ENCODE peak calls at places on chromosomes 13 and 19, in eight cellular contexts. A, X, R, Z, F, O, V and B are unnamed samples.
A peak's percentile ranks its signal among the peaks of the same experiment; 100 is the strongest.

GRCh38 chr13:66660013-66660804 is 569.9 kb downstream of the PCDH9 start:
- DNase-seq in Z (no peak), A (no peak), O (peak; percentile 62), X (peak; percentile 79), R (no peak), V (no peak), F (peak; percentile 74), B (peak; percentile 67)

GRCh38 chr19:32543107-32543900 is 37.7 kb upstream of the PDCD5 start:
- DNase-seq in O (peak; percentile 10), F (peak; percentile 12), Z (no peak), V (no peak), X (peak; percentile 22), R (no peak), A (no peak), B (peak; percentile 23)

GRCh38 chr19:37413243-37414084 is 42.6 kb downstream of the ZNF527 start:
- DNase-seq in F (no peak), R (no peak), O (no peak), V (no peak), Z (no peak), A (no peak), X (peak; percentile 8), B (no peak)

GRCh38 chr13:97904059-97904458 is 49.4 kb upstream of the IPO5 start:
- DNase-seq in F (no peak), X (no peak), O (no peak), A (no peak), V (no peak), Z (no peak), R (no peak), B (peak; percentile 31)

GRCh38 chr19:51194527-51195315 is 30.2 kb upstream of the CD33 start:
- DNase-seq in A (no peak), O (no peak), X (no peak), R (no peak), F (no peak), V (no peak), Z (no peak), B (no peak)

GRCh38 chr19:34017024-34017423 is 155.3 kb upstream of the LSM14A start:
- DNase-seq in A (no peak), X (no peak), R (no peak), F (no peak), Z (no peak), V (no peak), O (no peak), B (no peak)

GRCh38 chr19:37594982-37595382 is 306 bp downstream of the ZNF540 start:
- DNase-seq in R (peak; percentile 47), O (peak; percentile 54), V (no peak), Z (peak; percentile 71), X (peak; percentile 65), A (peak; percentile 58), F (peak; percentile 74), B (peak; percentile 59)

GRCh38 chr13:41130356-41130755 is 2.2 kb downstream of the KBTBD6 start:
- DNase-seq in Z (no peak), R (no peak), V (no peak), X (no peak), O (no peak), A (no peak), F (no peak), B (no peak)

GRCh38 chr19:49809155-49809986 is 3.7 kb downstream of the FUZ start:
- DNase-seq in V (peak; percentile 52), A (peak; percentile 66), Z (peak; percentile 75), X (peak; percentile 70), F (peak; percentile 16), R (no peak), O (no peak), B (peak; percentile 56)

GRCh38 chr19:49434907-49435577 is 6.3 kb downstream of the SLC17A7 start:
- DNase-seq in V (no peak), Z (no peak), F (no peak), O (no peak), R (no peak), X (no peak), A (no peak), B (no peak)

GRCh38 chr19:46351241-46352041 is 4.6 kb downstream of the PPP5C start:
- DNase-seq in O (peak; percentile 63), R (no peak), F (peak; percentile 35), X (peak; percentile 79), Z (peak; percentile 57), A (peak; percentile 65), V (no peak), B (peak; percentile 81)
- H3K4me3 ChIP-seq in O (no peak overlapping the region), R (no peak overlapping the region), F (no peak overlapping the region), X (no peak overlapping the region), Z (no peak overlapping the region), A (peak overlapping the region; percentile 3), V (no peak overlapping the region), B (no peak overlapping the region)

DNA sequence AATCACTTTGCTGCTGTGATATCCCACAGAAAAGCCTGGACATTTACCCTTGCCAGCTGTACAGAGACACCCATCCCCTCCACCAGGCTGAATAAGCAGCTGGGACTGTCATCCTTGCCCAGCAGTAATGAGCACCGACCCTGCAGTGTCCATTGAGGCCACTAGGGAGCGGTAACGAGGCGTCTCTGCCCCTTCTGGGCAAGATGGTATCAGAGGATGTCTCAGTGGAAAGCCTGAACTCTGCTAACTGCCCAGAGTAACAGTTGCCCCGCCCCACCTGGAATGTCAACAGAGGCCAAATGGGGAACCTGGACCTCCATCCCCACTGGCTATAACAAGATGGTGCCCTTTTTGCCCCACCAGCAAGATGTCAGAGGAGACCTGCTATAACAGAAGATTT is 22.8 kb upstream of the CEACAM20 start:
- DNase-seq in F (no peak), O (peak; percentile 24), Z (no peak), R (no peak), A (no peak), V (peak; percentile 14), X (peak; percentile 26), B (peak; percentile 16)
- TF ChIP-seq CTCF in F (peak; percentile 36), O (peak; percentile 74), Z (peak; percentile 12), R (no peak), A (peak; percentile 10), V (peak; percentile 55), X (peak; percentile 61), B (peak; percentile 58)

GRCh38 chr19:28155265-28155664 is 1057.7 kb downstream of the UQCRFS1 start:
- DNase-seq in A (no peak), O (no peak), F (no peak), R (no peak), X (no peak), V (no peak), Z (no peak), B (no peak)
- H3K4me3 ChIP-seq in A (no peak overlapping the region), O (no peak overlapping the region), F (no peak overlapping the region), R (no peak overlapping the region), X (no peak overlapping the region), V (no peak overlapping the region), Z (no peak overlapping the region), B (no peak overlapping the region)

GRCh38 chr19:35294859-35295258 is 2.9 kb downstream of the MAG start:
- DNase-seq in R (no peak), X (peak; percentile 25), F (no peak), Z (no peak), V (no peak), O (no peak), A (no peak), B (peak; percentile 38)
- TF ChIP-seq CTCF in R (no peak), X (no peak), F (no peak), Z (no peak), V (no peak), O (no peak), A (no peak), B (no peak)

GRCh38 chr19:48044561-48044960 is 682 bp upstream of the CABP5 start:
- DNase-seq in V (no peak), A (no peak), R (no peak), O (no peak), Z (no peak), X (no peak), F (no peak), B (peak; percentile 6)

GRCh38 chr19:48041877-48042580 is 1.9 kb downstream of the CABP5 start:
- DNase-seq in O (no peak), R (no peak), F (no peak), A (no peak), Z (no peak), V (no peak), X (no peak), B (no peak)

GRCh38 chr19:48043675-48044258 is at the start of gene CABP5:
- DNase-seq in V (no peak), R (no peak), F (no peak), Z (no peak), O (no peak), A (no peak), X (no peak), B (no peak)
- H3K4me3 ChIP-seq in V (no peak within 1 kb of the TSS), R (no peak within 1 kb of the TSS), F (no peak within 1 kb of the TSS), Z (no peak within 1 kb of the TSS), O (no peak within 1 kb of the TSS), A (no peak within 1 kb of the TSS), X (no peak within 1 kb of the TSS), B (no peak within 1 kb of the TSS)

GRCh38 chr13:30616927-30617314 is 799 bp upstream of the USPL1 start:
- DNase-seq in A (peak; percentile 81), O (peak; percentile 86), Z (peak; percentile 86), F (peak; percentile 92), R (peak; percentile 52), X (peak; percentile 96), V (peak; percentile 89), B (peak; percentile 76)
- TF ChIP-seq CTCF in A (no peak), O (no peak), Z (no peak), F (no peak), R (no peak), X (peak; percentile 16), V (no peak), B (no peak)

GRCh38 chr13:21139374-21139773 is 37.0 kb downstream of the SKA3 start:
- DNase-seq in Z (peak; percentile 10), V (no peak), R (no peak), A (no peak), F (no peak), X (no peak), O (no peak), B (no peak)

GRCh38 chr13:21147827-21148226 is 28.5 kb downstream of the SKA3 start:
- DNase-seq in F (no peak), V (no peak), A (no peak), X (no peak), O (no peak), R (no peak), Z (no peak), B (no peak)

GRCh38 chr13:21138561-21138960 is 37.8 kb downstream of the SKA3 start:
- DNase-seq in X (peak; percentile 32), Z (no peak), F (no peak), R (no peak), O (no peak), V (no peak), A (no peak), B (no peak)

GRCh38 chr13:21137696-21138095 is 38.7 kb downstream of the SKA3 start:
- DNase-seq in Z (no peak), R (no peak), O (peak; percentile 56), X (peak; percentile 55), A (no peak), F (peak; percentile 11), V (no peak), B (peak; percentile 26)

GRCh38 chr13:21142766-21143165 is 33.6 kb downstream of the SKA3 start:
- DNase-seq in R (no peak), O (no peak), Z (no peak), A (no peak), V (no peak), F (no peak), X (no peak), B (no peak)
- H3K4me3 ChIP-seq in R (no peak overlapping the region), O (no peak overlapping the region), Z (no peak overlapping the region), A (no peak overlapping the region), V (no peak overlapping the region), F (no peak overlapping the region), X (no peak overlapping the region), B (peak overlapping the region; percentile 12)